ENCODE peak calls at places on chromosomes 6 and 20, in nine cellular contexts. Q, F, O, A, I, V, H, T and L are unnamed samples. For H3K27me3, the result is how much of the 10 kb centered on the place peaks cover.

GRCh38 chr20:4299773-4300172 is 284.4 kb upstream of the RNF24 start:
- DNase-seq in Q (no peak), F (no peak), O (no peak), A (no peak), I (no peak), V (no peak), H (no peak), T (no peak), L (no peak)

GRCh38 chr6:26607434-26608230 is 10.9 kb downstream of the ABT1 start:
- DNase-seq in Q (no peak), F (peak), O (peak), A (no peak), I (no peak), V (peak), H (no peak), T (no peak), L (peak)

GRCh38 chr6:45655630-45656422 is 278.1 kb upstream of the SUPT3H start:
- DNase-seq in Q (no peak), F (peak), O (peak), A (no peak), I (no peak), V (no peak), H (no peak), T (no peak), L (no peak)

GRCh38 chr6:36598739-36599318 is 4.7 kb downstream of the SRSF3 start:
- DNase-seq in Q (no peak), F (no peak), O (no peak), A (no peak), I (peak), V (no peak), H (no peak), T (no peak), L (no peak)

GRCh38 chr6:169561665-169562064 is 140.2 kb downstream of the WDR27 start:
- DNase-seq in Q (no peak), F (no peak), O (no peak), A (no peak), I (no peak), V (no peak), H (no peak), T (no peak), L (no peak)

GRCh38 chr6:49001856-49002255 is 461.2 kb downstream of the MMUT start:
- DNase-seq in Q (no peak), F (peak), O (peak), A (no peak), I (no peak), V (no peak), H (no peak), T (no peak), L (no peak)

GRCh38 chr20:48605364-48606116 is 222.3 kb downstream of the PREX1 start:
- DNase-seq in Q (no peak), F (no peak), O (no peak), A (no peak), I (peak), V (peak), H (peak), T (no peak), L (no peak)

GRCh38 chr6:123715243-123715863 is 78.6 kb upstream of the TRDN start:
- DNase-seq in Q (no peak), F (peak), O (peak), A (no peak), I (no peak), V (no peak), H (no peak), T (no peak), L (peak)

GRCh38 chr6:148342146-148343027 is at the start of gene SASH1:
- DNase-seq in Q (peak), F (peak), O (peak), A (peak), I (peak), V (peak), H (peak), T (peak), L (peak)

GRCh38 chr20:3663031-3663701 is at the start of gene GFRA4:
- DNase-seq in Q (no peak), F (no peak), O (no peak), A (no peak), I (peak), V (no peak), H (no peak), T (no peak), L (no peak)

GRCh38 chr6:78465042-78465634 is 402.2 kb upstream of the IRAK1BP1 start:
- DNase-seq in Q (no peak), F (no peak), O (no peak), A (no peak), I (no peak), V (no peak), H (no peak), T (no peak), L (no peak)

GRCh38 chr6:50818673-50819072 is at the start of gene TFAP2B:
- DNase-seq in Q (no peak), F (no peak), O (no peak), A (no peak), I (no peak), V (no peak), H (no peak), T (no peak), L (peak)
- H3K27me3 ChIP-seq in Q (under half), F (half or more), O (under half), A (under half), I (half or more), V (under half), H (half or more), T (under half), L (under half)

GRCh38 chr20:60478533-60478932 is 520.3 kb downstream of the CDH26 start:
- DNase-seq in Q (no peak), F (no peak), O (no peak), A (no peak), I (no peak), V (peak), H (no peak), T (no peak), L (no peak)

GRCh38 chr20:60473240-60473639 is 515.0 kb downstream of the CDH26 start:
- DNase-seq in Q (no peak), F (no peak), O (no peak), A (no peak), I (no peak), V (peak), H (no peak), T (no peak), L (no peak)

GRCh38 chr20:60477958-60478357 is 519.7 kb downstream of the CDH26 start:
- DNase-seq in Q (no peak), F (no peak), O (no peak), A (no peak), I (no peak), V (peak), H (no peak), T (no peak), L (no peak)

GRCh38 chr20:60470366-60470765 is 512.1 kb downstream of the CDH26 start:
- DNase-seq in Q (no peak), F (no peak), O (no peak), A (no peak), I (no peak), V (peak), H (no peak), T (no peak), L (no peak)

DNA sequence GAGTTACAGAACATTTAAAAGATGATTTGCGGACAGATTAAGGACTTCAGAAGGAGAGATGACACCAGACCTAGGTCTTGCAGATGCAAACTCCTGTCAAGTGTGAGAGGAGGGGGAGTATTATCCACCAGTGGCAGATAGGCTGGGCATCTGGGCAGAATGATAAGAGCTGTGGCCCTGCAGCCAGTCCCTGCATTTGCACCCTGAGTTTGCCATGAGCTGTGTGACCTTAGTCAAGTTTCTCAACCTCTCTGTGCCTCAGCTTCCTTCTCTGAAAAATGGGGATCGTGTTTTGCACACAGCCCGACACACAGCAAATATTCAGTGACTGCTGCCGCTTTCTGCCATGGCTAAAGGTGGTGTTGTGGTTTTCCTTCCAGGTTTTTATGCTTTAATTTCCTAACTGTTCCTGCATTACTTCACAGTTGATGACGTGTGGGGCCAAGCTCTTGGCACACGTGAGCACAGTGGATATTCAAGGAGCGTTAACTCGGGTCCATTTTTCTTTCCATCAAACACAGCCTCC is 516.2 kb downstream of the CDH26 start:
- DNase-seq in Q (no peak), F (no peak), O (no peak), A (no peak), I (no peak), V (peak), H (no peak), T (no peak), L (no peak)
- H3K27me3 ChIP-seq in Q (under half), F (under half), O (under half), A (under half), I (under half), V (under half), H (under half), T (under half), L (under half)

DNA sequence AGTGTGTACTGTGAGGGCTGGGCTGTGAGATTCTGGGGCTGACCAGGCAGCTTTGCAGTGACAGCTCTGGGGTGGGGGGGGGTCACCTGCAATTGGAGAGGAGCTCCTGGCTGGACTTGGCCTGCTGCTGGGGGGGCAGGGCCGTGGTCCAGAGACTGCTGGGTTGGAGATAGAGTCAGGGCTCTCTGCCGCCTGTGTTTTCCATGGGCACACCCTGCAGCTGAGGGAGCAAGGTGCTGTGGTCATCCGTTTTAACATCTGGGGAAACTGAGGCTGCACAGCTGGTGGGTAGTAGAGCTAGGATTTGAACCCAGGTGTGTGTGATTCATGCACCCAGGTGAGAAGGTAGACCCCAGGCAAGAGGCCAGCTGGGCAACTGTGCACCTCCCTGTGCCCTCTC is 7.3 kb downstream of the DLGAP4 start:
- DNase-seq in Q (no peak), F (no peak), O (no peak), A (no peak), I (peak), V (no peak), H (no peak), T (no peak), L (no peak)
- H3K27me3 ChIP-seq in Q (under half), F (under half), O (under half), A (under half), I (under half), V (under half), H (under half), T (under half), L (under half)

GRCh38 chr20:19498756-19499155 is 259.3 kb upstream of the RIN2 start:
- DNase-seq in Q (no peak), F (no peak), O (no peak), A (no peak), I (no peak), V (no peak), H (no peak), T (no peak), L (no peak)
- H3K27me3 ChIP-seq in Q (under half), F (under half), O (under half), A (under half), I (under half), V (under half), H (under half), T (under half), L (under half)

DNA sequence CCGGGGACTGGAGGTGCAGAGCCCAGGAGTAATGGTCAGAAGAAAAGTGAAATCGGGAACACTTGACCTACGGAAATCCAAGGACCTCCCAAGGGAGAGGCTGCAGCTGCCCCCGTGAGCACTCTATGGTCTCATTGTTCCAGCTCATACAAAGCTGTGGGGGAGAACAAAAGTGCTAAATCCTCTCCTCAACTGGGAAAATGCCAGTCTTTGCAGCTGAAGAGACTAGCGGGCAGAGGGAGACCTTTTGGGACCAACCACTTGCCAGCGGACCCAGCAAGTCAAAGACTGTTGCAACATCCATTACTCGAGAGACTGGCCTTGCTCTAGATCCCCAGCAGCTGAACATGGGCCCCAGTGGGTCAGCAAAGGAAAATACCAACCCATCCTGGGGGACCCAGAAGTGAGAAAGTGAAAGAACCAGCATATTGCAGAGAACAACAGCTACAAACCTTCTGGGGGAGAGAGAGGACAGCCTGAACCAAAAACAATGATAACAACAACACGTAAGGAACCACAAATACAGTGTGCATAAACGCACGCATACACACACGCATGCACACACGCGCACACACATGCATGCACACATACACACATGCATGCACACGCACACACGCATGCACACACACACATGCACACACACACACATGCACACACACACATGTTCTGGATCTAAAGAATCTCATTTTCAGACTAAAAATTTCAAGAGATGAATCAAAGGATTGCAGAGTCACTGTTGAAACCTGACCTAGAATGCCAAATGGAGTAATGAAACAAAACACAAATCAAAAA is 24.7 kb upstream of the ELMO2 start:
- DNase-seq in Q (no peak), F (no peak), O (no peak), A (no peak), I (no peak), V (no peak), H (no peak), T (no peak), L (no peak)
- H3K27me3 ChIP-seq in Q (under half), F (under half), O (under half), A (under half), I (under half), V (under half), H (under half), T (under half), L (half or more)

GRCh38 chr20:63074631-63075030 is 67.9 kb upstream of the BHLHE23 start:
- DNase-seq in Q (no peak), F (no peak), O (no peak), A (no peak), I (no peak), V (no peak), H (no peak), T (no peak), L (no peak)
- H3K27me3 ChIP-seq in Q (under half), F (under half), O (under half), A (under half), I (under half), V (under half), H (under half), T (under half), L (under half)